ENCODE peak calls at places on chromosomes 5 and 9, in nine cellular contexts. U is D721Med; O is AG09319; C is IMR-90; H is CD4-positive, alpha-beta memory T cell; Y is dorsolateral prefrontal cortex; P is AG08396; V is fibroblast of the aortic adventitia; R is heart left ventricle. G is an unnamed sample.

GRCh38 chr5:67647772-67648171 is 451.2 kb upstream of the CD180 start:
- DNase-seq in C (no peak), U (no peak), R (no peak), V (no peak), O (no peak), H (no peak), P (no peak), Y (no peak), G (no peak)

GRCh38 chr5:79512692-79513518 is 1.0 kb downstream of the HOMER1 start:
- DNase-seq in U (no peak), P (peak; percentile 29), R (no peak), O (no peak), H (peak; percentile 10), C (peak; percentile 27), Y (no peak), V (peak; percentile 35), G (peak; percentile 23)

GRCh38 chr5:14155075-14155474 is 11.9 kb downstream of the TRIO start:
- DNase-seq in Y (no peak), R (no peak), U (no peak), O (no peak), H (no peak), C (no peak), V (no peak), P (no peak), G (no peak)

GRCh38 chr5:111738118-111738517 is 18.9 kb downstream of the NREP start:
- DNase-seq in H (no peak), C (no peak), P (no peak), V (no peak), O (no peak), Y (no peak), U (no peak), R (no peak), G (no peak)

GRCh38 chr9:111896942-111897830 is 572 bp downstream of the UGCG start:
- DNase-seq in C (no peak), R (no peak), Y (peak; percentile 67), U (peak; percentile 32), P (peak; percentile 29), V (peak; percentile 55), H (peak; percentile 26), O (no peak), G (peak; percentile 33)

GRCh38 chr5:6633469-6634326 is 458 bp downstream of the SRD5A1 start:
- DNase-seq in R (no peak), O (no peak), U (no peak), P (peak; percentile 13), V (peak; percentile 20), Y (peak; percentile 52), H (peak; percentile 6), C (peak; percentile 22), G (peak; percentile 27)

GRCh38 chr9:97853844-97854695 is 1.0 kb downstream of the FOXE1 start:
- DNase-seq in Y (no peak), P (no peak), O (no peak), C (peak; percentile 33), V (no peak), R (no peak), H (peak; percentile 68), U (peak; percentile 37), G (no peak)

GRCh38 chr9:131799177-131799823 is 59.4 kb upstream of the RAPGEF1 start:
- DNase-seq in H (peak; percentile 34), R (peak; percentile 64), O (peak; percentile 5), U (no peak), V (peak; percentile 39), C (peak; percentile 34), P (peak; percentile 72), Y (no peak), G (peak; percentile 51)

G was measured in HTR-8/SVneo.